ENCODE peak calls at places on chromosomes 2 and 18, in six cellular contexts. J is IMR-90, N is H9, D is neuronal stem cell, M is H1, W is trophoblast cell. Q is an unnamed sample. For H3K4me1, the result is how much of the 10 kb centered on the place peaks cover.

GRCh38 chr2:96970910-96971309 is 15.5 kb downstream of the FAM178B start:
- DNase-seq in J (no peak), N (no peak), D (no peak), M (no peak), W (no peak), Q (no peak)

GRCh38 chr2:86015006-86015405 is 90.7 kb downstream of the POLR1A start:
- DNase-seq in J (no peak), N (no peak), D (no peak), M (no peak), W (no peak), Q (no peak)

GRCh38 chr2:46471705-46472104 is 7.7 kb upstream of the TMEM247 start:
- DNase-seq in J (no peak), N (no peak), D (no peak), M (no peak), W (no peak), Q (no peak)

GRCh38 chr2:16014041-16014787 is 73.9 kb downstream of the MYCN start:
- DNase-seq in J (no peak), N (no peak), D (no peak), M (no peak), W (peak), Q (no peak)

GRCh38 chr2:114610677-114611076 is 168.2 kb downstream of the DPP10 start:
- DNase-seq in J (no peak), N (no peak), D (no peak), M (no peak), W (no peak), Q (no peak)

GRCh38 chr18:27608742-27609141 is 423.6 kb upstream of the CHST9 start:
- DNase-seq in J (no peak), N (no peak), D (no peak), M (no peak), W (peak), Q (no peak)

GRCh38 chr2:240446618-240447175 is 11.2 kb downstream of the GPC1 start:
- DNase-seq in J (no peak), N (no peak), D (no peak), M (no peak), W (no peak), Q (no peak)

GRCh38 chr18:36729197-36729596 is 99.6 kb downstream of the TPGS2 start:
- DNase-seq in J (no peak), N (no peak), D (no peak), M (no peak), W (no peak), Q (no peak)

GRCh38 chr2:113083311-113083710 is 15.5 kb downstream of the IL1F10 start:
- DNase-seq in J (no peak), N (no peak), D (no peak), M (no peak), W (peak), Q (no peak)

GRCh38 chr2:172397136-172397825 is 30.1 kb upstream of the ITGA6 start:
- DNase-seq in J (no peak), N (no peak), D (no peak), M (no peak), W (no peak), Q (no peak)

GRCh38 chr2:51025942-51026574 is 5.9 kb downstream of the NRXN1 start:
- DNase-seq in J (no peak), N (no peak), D (no peak), M (no peak), W (no peak), Q (no peak)

GRCh38 chr2:23497063-23497462 is 112.1 kb downstream of the KLHL29 start:
- DNase-seq in J (peak), N (no peak), D (no peak), M (no peak), W (no peak), Q (no peak)

GRCh38 chr18:46374850-46375249 is 270.7 kb downstream of the HAUS1 start:
- DNase-seq in J (no peak), N (no peak), D (no peak), M (no peak), W (peak), Q (no peak)

GRCh38 chr2:127431408-127432023 is 13.3 kb downstream of the PROC start:
- DNase-seq in J (no peak), N (no peak), D (no peak), M (no peak), W (no peak), Q (no peak)

DNA sequence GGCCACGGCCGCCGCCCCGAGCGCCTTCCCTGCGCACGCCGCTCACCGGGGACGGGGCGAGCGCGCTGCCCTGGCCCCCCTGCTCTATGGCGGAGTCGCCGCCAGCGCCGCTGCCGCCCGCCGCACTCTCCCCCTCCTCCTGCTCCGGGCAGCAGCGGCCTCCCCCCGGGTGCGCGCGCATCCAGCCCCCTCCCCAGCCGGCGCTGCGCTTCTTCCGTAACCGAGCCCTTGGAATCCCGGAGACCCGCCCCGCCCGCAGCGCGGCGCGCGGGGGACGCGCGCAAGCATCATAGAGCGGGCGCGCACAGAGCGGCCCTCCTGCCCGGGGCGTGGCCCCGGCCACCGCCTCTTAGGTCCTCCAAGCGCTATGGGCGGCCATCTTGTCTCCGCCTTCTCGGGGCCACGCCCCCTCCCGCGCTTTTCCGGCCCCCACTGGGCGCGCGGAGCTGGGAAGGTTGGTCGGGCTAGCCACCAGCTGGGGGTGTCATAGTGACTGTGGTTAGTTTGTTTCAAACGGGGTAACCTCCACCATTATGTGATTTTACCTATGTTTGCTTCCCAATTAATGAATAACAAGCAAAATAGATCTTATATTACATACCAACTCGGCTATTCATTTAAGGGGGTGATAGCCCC is at the start of gene MBD2:
- DNase-seq in J (peak), N (peak), D (peak), M (peak), W (peak), Q (peak)
- H3K18ac ChIP-seq in J (no peak), N (no peak), D (peak), M (no peak), W (peak), Q (peak)

DNA sequence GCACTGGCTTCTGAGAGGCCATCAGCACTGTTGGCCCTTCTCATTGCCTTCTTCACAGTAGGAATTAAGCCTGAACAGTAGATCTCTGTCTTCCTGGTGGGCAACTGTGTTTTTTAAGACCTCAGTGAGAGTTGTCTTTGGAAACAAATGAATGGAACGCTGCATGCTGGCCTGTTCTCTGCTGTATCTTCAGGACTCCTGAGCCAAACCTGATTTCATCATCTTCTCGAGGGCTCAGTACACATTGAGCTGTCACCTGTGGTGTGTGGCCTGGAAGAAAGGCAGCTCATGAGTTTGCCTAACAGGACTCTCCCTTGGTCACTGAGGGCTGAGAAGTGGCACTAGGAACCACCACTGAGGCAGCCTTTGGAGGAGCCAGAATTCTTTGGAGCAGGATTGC is 39.7 kb downstream of the SH3RF3 start:
- DNase-seq in J (no peak), N (no peak), D (no peak), M (no peak), W (no peak), Q (no peak)
- H3K4me1 ChIP-seq in J (under half), N (under half), D (under half), M (under half), W (under half), Q (under half)

DNA sequence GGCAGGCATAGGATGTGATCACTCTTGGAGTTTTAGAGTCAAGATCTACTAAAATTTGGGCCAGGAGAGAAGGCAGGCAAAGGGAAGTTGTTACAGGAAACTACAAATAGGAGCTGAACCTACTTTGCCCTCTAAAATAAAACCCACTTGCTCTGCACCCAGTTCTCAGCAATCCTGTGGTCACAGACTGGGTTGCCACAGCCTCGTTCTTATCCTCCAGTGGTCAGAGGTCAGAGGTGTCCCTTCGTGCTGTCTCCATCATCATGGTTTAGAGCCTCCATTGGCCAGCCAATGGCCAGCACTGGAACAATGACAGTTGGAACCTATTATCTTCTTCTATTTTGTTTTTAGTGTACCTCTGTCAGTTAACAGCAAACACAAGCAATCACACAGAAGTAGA is 90.7 kb upstream of the TNP1 start:
- DNase-seq in J (no peak), N (no peak), D (no peak), M (no peak), W (no peak), Q (no peak)
- H3K14ac ChIP-seq in J (no peak), N (peak), D (no peak), M (no peak), W (no peak), Q (no peak)

GRCh38 chr2:204228169-204228940 is 291.8 kb downstream of the ICOS start:
- DNase-seq in J (no peak), N (no peak), D (peak), M (peak), W (no peak), Q (no peak)
- H3K18ac ChIP-seq in J (no peak), N (no peak), D (no peak), M (no peak), W (no peak), Q (no peak)

GRCh38 chr18:48947102-48947501 is 3.7 kb downstream of the SMAD7 start:
- DNase-seq in J (no peak), N (no peak), D (no peak), M (no peak), W (no peak), Q (peak)
- H3K4me1 ChIP-seq in J (under half), N (under half), D (under half), M (under half), W (under half), Q (under half)

GRCh38 chr2:178865121-178865520 is 57.9 kb upstream of the TTN start:
- DNase-seq in J (no peak), N (no peak), D (no peak), M (no peak), W (no peak), Q (peak)
- H3K14ac ChIP-seq in J (no peak), N (no peak), D (no peak), M (no peak), W (no peak), Q (no peak)

GRCh38 chr18:58852629-58853028 is 12.0 kb upstream of the ZNF532 start:
- DNase-seq in J (no peak), N (no peak), D (no peak), M (no peak), W (no peak), Q (no peak)
- H3K18ac ChIP-seq in J (no peak), N (no peak), D (no peak), M (no peak), W (no peak), Q (no peak)

GRCh38 chr18:10119991-10120390 is 206.2 kb downstream of the VAPA start:
- DNase-seq in J (no peak), N (no peak), D (no peak), M (no peak), W (no peak), Q (no peak)
- H3K4me1 ChIP-seq in J (under half), N (under half), D (under half), M (under half), W (under half), Q (under half)

DNA sequence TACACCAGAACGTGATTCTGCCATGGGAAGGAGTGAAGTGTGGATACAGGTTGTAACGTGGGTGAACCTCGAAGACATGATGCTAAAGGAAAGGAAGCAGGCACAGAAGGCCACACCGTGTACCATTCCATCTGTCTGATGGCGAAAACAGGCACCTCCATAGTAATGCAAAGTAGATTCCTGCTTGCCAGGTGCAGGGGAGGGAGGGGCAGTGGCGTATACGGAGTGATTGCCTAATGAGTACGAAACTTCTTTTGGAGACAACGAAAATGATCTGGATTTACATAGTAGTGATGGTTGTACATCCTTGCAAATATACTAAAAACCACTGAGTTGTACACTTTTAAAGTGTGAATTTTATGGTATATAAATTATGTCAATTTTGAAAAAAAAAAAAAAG is 106.7 kb downstream of the GBX2 start:
- DNase-seq in J (no peak), N (no peak), D (no peak), M (no peak), W (peak), Q (no peak)
- H3K14ac ChIP-seq in J (no peak), N (no peak), D (no peak), M (no peak), W (no peak), Q (no peak)